ENCODE peak calls at places on chromosomes 3 and 15, in six cellular contexts. One of them, this sample, is unnamed.

GRCh38 chr3:1275495-1275894 is 182.7 kb downstream of the CNTN6 start:
- DNase-seq in HFFc6: no peak
- DNase-seq in activated gamma-delta T cell: no peak
- DNase-seq in Daoy: no peak
- DNase-seq in Right ventricle myocardium superior: no peak
- DNase-seq in NCI-H1417: peak
- DNase-seq in this sample: no peak

GRCh38 chr3:23710555-23710954 is 95.2 kb upstream of the UBE2E1 start:
- DNase-seq in NCI-H1417: peak
- DNase-seq in HFFc6: no peak
- DNase-seq in Right ventricle myocardium superior: peak
- DNase-seq in activated gamma-delta T cell: no peak
- DNase-seq in Daoy: peak
- DNase-seq in this sample: peak

GRCh38 chr3:37590328-37591079 is 271.2 kb upstream of the CTDSPL start:
- DNase-seq in activated gamma-delta T cell: no peak
- DNase-seq in Right ventricle myocardium superior: peak
- DNase-seq in Daoy: peak
- DNase-seq in HFFc6: no peak
- DNase-seq in NCI-H1417: no peak
- DNase-seq in this sample: no peak

GRCh38 chr15:92068121-92068520 is 214.6 kb downstream of the SLCO3A1 start:
- DNase-seq in Daoy: no peak
- DNase-seq in NCI-H1417: no peak
- DNase-seq in activated gamma-delta T cell: no peak
- DNase-seq in Right ventricle myocardium superior: no peak
- DNase-seq in HFFc6: no peak
- DNase-seq in this sample: no peak

GRCh38 chr3:107452436-107452835 is 70.3 kb upstream of the BBX start:
- DNase-seq in NCI-H1417: no peak
- DNase-seq in HFFc6: peak
- DNase-seq in Daoy: peak
- DNase-seq in Right ventricle myocardium superior: no peak
- DNase-seq in activated gamma-delta T cell: no peak
- DNase-seq in this sample: no peak

GRCh38 chr3:38610436-38610835 is 39.1 kb downstream of the SCN5A start:
- DNase-seq in activated gamma-delta T cell: no peak
- DNase-seq in NCI-H1417: no peak
- DNase-seq in Daoy: no peak
- DNase-seq in HFFc6: no peak
- DNase-seq in Right ventricle myocardium superior: no peak
- DNase-seq in this sample: no peak

GRCh38 chr3:197297020-197297419 is 1.4 kb downstream of the DLG1 start:
- DNase-seq in HFFc6: no peak
- DNase-seq in Daoy: no peak
- DNase-seq in activated gamma-delta T cell: no peak
- DNase-seq in NCI-H1417: no peak
- DNase-seq in Right ventricle myocardium superior: no peak
- DNase-seq in this sample: no peak

GRCh38 chr15:28082891-28083688 is 16.0 kb downstream of the OCA2 start:
- DNase-seq in Right ventricle myocardium superior: no peak
- DNase-seq in NCI-H1417: no peak
- DNase-seq in Daoy: no peak
- DNase-seq in activated gamma-delta T cell: no peak
- DNase-seq in HFFc6: no peak
- DNase-seq in this sample: no peak

This sample was measured in retina.